ENCODE peak calls at places on chromosomes 13 and 19, in nine cellular contexts. One of them, this sample, is unnamed.
A peak's percentile ranks its signal among the peaks of the same experiment; 100 is the strongest.

GRCh38 chr13:24652346-24652745 is 27.9 kb upstream of the ATP12A start:
- DNase-seq in AG10803: no peak
- DNase-seq in A549: no peak
- DNase-seq in dorsolateral prefrontal cortex: no peak
- DNase-seq in left ventricle myocardium inferior: no peak
- DNase-seq in cardiac fibroblast: no peak
- DNase-seq in HCT116: no peak
- DNase-seq in tibial nerve: no peak
- DNase-seq in fibroblast of pulmonary artery: no peak
- DNase-seq in this sample: no peak

GRCh38 chr13:20106751-20107150 is 54.1 kb downstream of the GJA3 start:
- DNase-seq in cardiac fibroblast: no peak
- DNase-seq in left ventricle myocardium inferior: no peak
- DNase-seq in dorsolateral prefrontal cortex: no peak
- DNase-seq in AG10803: no peak
- DNase-seq in HCT116: no peak
- DNase-seq in tibial nerve: no peak
- DNase-seq in fibroblast of pulmonary artery: no peak
- DNase-seq in A549: no peak
- DNase-seq in this sample: no peak

GRCh38 chr13:73835138-73835721 is 299.0 kb downstream of the KLF12 start:
- DNase-seq in left ventricle myocardium inferior: no peak
- DNase-seq in dorsolateral prefrontal cortex: no peak
- DNase-seq in tibial nerve: no peak
- DNase-seq in A549: peak; percentile 28
- DNase-seq in fibroblast of pulmonary artery: peak; percentile 70
- DNase-seq in AG10803: peak; percentile 42
- DNase-seq in cardiac fibroblast: peak; percentile 62
- DNase-seq in HCT116: peak; percentile 22
- DNase-seq in this sample: no peak

GRCh38 chr19:19119325-19120237 is 18.7 kb downstream of the TMEM161A start:
- DNase-seq in left ventricle myocardium inferior: no peak
- DNase-seq in HCT116: no peak
- DNase-seq in A549: no peak
- DNase-seq in cardiac fibroblast: no peak
- DNase-seq in dorsolateral prefrontal cortex: no peak
- DNase-seq in tibial nerve: no peak
- DNase-seq in AG10803: no peak
- DNase-seq in fibroblast of pulmonary artery: no peak
- DNase-seq in this sample: no peak

GRCh38 chr13:101397742-101398141 is 18.6 kb downstream of the NALCN start:
- DNase-seq in AG10803: peak; percentile 73
- DNase-seq in left ventricle myocardium inferior: no peak
- DNase-seq in fibroblast of pulmonary artery: peak; percentile 38
- DNase-seq in A549: no peak
- DNase-seq in tibial nerve: no peak
- DNase-seq in HCT116: no peak
- DNase-seq in cardiac fibroblast: peak; percentile 8
- DNase-seq in dorsolateral prefrontal cortex: no peak
- DNase-seq in this sample: no peak

GRCh38 chr13:65808061-65808460 is 1422.1 kb downstream of the PCDH9 start:
- DNase-seq in A549: no peak
- DNase-seq in left ventricle myocardium inferior: no peak
- DNase-seq in tibial nerve: no peak
- DNase-seq in HCT116: no peak
- DNase-seq in AG10803: no peak
- DNase-seq in cardiac fibroblast: peak; percentile 29
- DNase-seq in fibroblast of pulmonary artery: peak; percentile 42
- DNase-seq in dorsolateral prefrontal cortex: no peak
- DNase-seq in this sample: no peak

GRCh38 chr19:36182612-36183454 is 30.6 kb upstream of the COX7A1 start:
- DNase-seq in AG10803: peak; percentile 25
- DNase-seq in HCT116: peak; percentile 45
- DNase-seq in A549: no peak
- DNase-seq in tibial nerve: no peak
- DNase-seq in left ventricle myocardium inferior: no peak
- DNase-seq in fibroblast of pulmonary artery: peak; percentile 11
- DNase-seq in cardiac fibroblast: peak; percentile 5
- DNase-seq in dorsolateral prefrontal cortex: no peak
- DNase-seq in this sample: no peak

GRCh38 chr13:22240716-22241115 is 569.8 kb downstream of the FGF9 start:
- DNase-seq in fibroblast of pulmonary artery: no peak
- DNase-seq in AG10803: peak; percentile 8
- DNase-seq in cardiac fibroblast: no peak
- DNase-seq in tibial nerve: no peak
- DNase-seq in dorsolateral prefrontal cortex: no peak
- DNase-seq in left ventricle myocardium inferior: no peak
- DNase-seq in HCT116: no peak
- DNase-seq in A549: no peak
- DNase-seq in this sample: no peak

GRCh38 chr19:33448159-33448516 is 73.5 kb downstream of the PEPD start:
- DNase-seq in AG10803: no peak
- DNase-seq in left ventricle myocardium inferior: peak; percentile 1
- DNase-seq in A549: no peak
- DNase-seq in cardiac fibroblast: no peak
- DNase-seq in fibroblast of pulmonary artery: no peak
- DNase-seq in dorsolateral prefrontal cortex: peak; percentile 31
- DNase-seq in HCT116: no peak
- DNase-seq in tibial nerve: no peak
- DNase-seq in this sample: peak; percentile 37

GRCh38 chr19:35720648-35721047 is 2.8 kb downstream of the KMT2B start:
- DNase-seq in AG10803: no peak
- DNase-seq in tibial nerve: no peak
- DNase-seq in cardiac fibroblast: no peak
- DNase-seq in dorsolateral prefrontal cortex: no peak
- DNase-seq in A549: no peak
- DNase-seq in left ventricle myocardium inferior: no peak
- DNase-seq in fibroblast of pulmonary artery: no peak
- DNase-seq in HCT116: no peak
- DNase-seq in this sample: no peak

GRCh38 chr19:23415561-23416191 is 20.4 kb upstream of the ZNF91 start:
- DNase-seq in AG10803: no peak
- DNase-seq in cardiac fibroblast: no peak
- DNase-seq in left ventricle myocardium inferior: peak; percentile 46
- DNase-seq in A549: no peak
- DNase-seq in HCT116: no peak
- DNase-seq in fibroblast of pulmonary artery: peak; percentile 4
- DNase-seq in dorsolateral prefrontal cortex: no peak
- DNase-seq in tibial nerve: no peak
- DNase-seq in this sample: peak; percentile 36

GRCh38 chr13:64078025-64078424 is 2662.4 kb upstream of the PCDH20 start:
- DNase-seq in left ventricle myocardium inferior: no peak
- DNase-seq in tibial nerve: no peak
- DNase-seq in dorsolateral prefrontal cortex: no peak
- DNase-seq in HCT116: no peak
- DNase-seq in cardiac fibroblast: no peak
- DNase-seq in A549: no peak
- DNase-seq in AG10803: no peak
- DNase-seq in fibroblast of pulmonary artery: no peak
- DNase-seq in this sample: no peak

GRCh38 chr19:30754162-30754561 is 382.0 kb downstream of the ZNF536 start:
- DNase-seq in AG10803: no peak
- DNase-seq in cardiac fibroblast: no peak
- DNase-seq in HCT116: no peak
- DNase-seq in fibroblast of pulmonary artery: no peak
- DNase-seq in tibial nerve: no peak
- DNase-seq in dorsolateral prefrontal cortex: no peak
- DNase-seq in left ventricle myocardium inferior: no peak
- DNase-seq in A549: no peak
- DNase-seq in this sample: no peak
- H3K4me3 ChIP-seq in AG10803: no peak overlapping the region
- H3K4me3 ChIP-seq in cardiac fibroblast: no peak overlapping the region
- H3K4me3 ChIP-seq in HCT116: no peak overlapping the region
- H3K4me3 ChIP-seq in fibroblast of pulmonary artery: no peak overlapping the region
- H3K4me3 ChIP-seq in tibial nerve: no peak overlapping the region
- H3K4me3 ChIP-seq in dorsolateral prefrontal cortex: no peak overlapping the region
- H3K4me3 ChIP-seq in left ventricle myocardium inferior: no peak overlapping the region
- H3K4me3 ChIP-seq in A549: no peak overlapping the region
- H3K4me3 ChIP-seq in this sample: no peak overlapping the region

DNA sequence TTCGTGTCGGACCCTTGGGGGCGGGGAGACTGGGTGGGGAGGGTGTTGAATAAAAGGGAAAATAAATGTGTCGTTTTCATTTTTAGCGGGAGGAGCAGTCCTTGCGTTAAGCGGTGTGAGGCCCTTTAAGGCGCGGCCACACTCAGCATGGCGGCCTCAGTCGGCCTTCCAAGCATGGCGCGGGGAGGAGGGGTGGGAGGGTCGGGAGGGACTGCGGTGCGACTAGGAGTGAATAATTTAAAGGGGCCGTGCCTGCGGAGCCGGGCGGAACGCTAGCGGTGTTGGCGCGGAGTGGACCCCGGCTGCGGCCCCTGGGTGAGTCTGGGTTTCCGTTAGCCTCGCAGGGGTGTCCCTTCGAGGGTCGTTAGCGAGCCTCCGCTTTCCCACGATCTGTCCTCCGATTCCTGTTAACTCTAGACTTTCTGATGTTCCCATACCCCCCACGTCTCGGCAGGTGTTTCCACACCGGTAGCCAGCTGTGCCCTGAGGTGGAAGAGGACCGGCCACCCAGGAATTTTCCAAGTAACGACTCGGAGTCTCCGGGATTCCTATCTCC is 1.5 kb upstream of the PNPLA6 start:
- DNase-seq in cardiac fibroblast: peak; percentile 92
- DNase-seq in tibial nerve: peak; percentile 74
- DNase-seq in AG10803: peak; percentile 86
- DNase-seq in dorsolateral prefrontal cortex: peak; percentile 85
- DNase-seq in left ventricle myocardium inferior: peak; percentile 88
- DNase-seq in A549: peak; percentile 86
- DNase-seq in fibroblast of pulmonary artery: peak; percentile 90
- DNase-seq in HCT116: peak; percentile 71
- DNase-seq in this sample: peak; percentile 90
- H3K4me3 ChIP-seq in cardiac fibroblast: peak overlapping the region; percentile 98
- H3K4me3 ChIP-seq in tibial nerve: peak overlapping the region; percentile 64
- H3K4me3 ChIP-seq in AG10803: peak overlapping the region; percentile 99
- H3K4me3 ChIP-seq in dorsolateral prefrontal cortex: peak overlapping the region; percentile 98
- H3K4me3 ChIP-seq in left ventricle myocardium inferior: peak overlapping the region; percentile 95
- H3K4me3 ChIP-seq in A549: peak overlapping the region; percentile 89
- H3K4me3 ChIP-seq in fibroblast of pulmonary artery: peak overlapping the region; percentile 93
- H3K4me3 ChIP-seq in HCT116: peak overlapping the region; percentile 95
- H3K4me3 ChIP-seq in this sample: peak overlapping the region; percentile 81

GRCh38 chr13:92807343-92807742 is 419.3 kb upstream of the GPC6 start:
- DNase-seq in dorsolateral prefrontal cortex: no peak
- DNase-seq in AG10803: peak; percentile 31
- DNase-seq in fibroblast of pulmonary artery: peak; percentile 48
- DNase-seq in tibial nerve: no peak
- DNase-seq in A549: no peak
- DNase-seq in left ventricle myocardium inferior: no peak
- DNase-seq in HCT116: no peak
- DNase-seq in cardiac fibroblast: peak; percentile 55
- DNase-seq in this sample: no peak

GRCh38 chr13:92808007-92808406 is 418.6 kb upstream of the GPC6 start:
- DNase-seq in AG10803: no peak
- DNase-seq in A549: no peak
- DNase-seq in dorsolateral prefrontal cortex: no peak
- DNase-seq in tibial nerve: no peak
- DNase-seq in HCT116: no peak
- DNase-seq in left ventricle myocardium inferior: no peak
- DNase-seq in fibroblast of pulmonary artery: no peak
- DNase-seq in cardiac fibroblast: no peak
- DNase-seq in this sample: no peak

GRCh38 chr13:92804926-92805325 is 421.7 kb upstream of the GPC6 start:
- DNase-seq in fibroblast of pulmonary artery: no peak
- DNase-seq in dorsolateral prefrontal cortex: no peak
- DNase-seq in left ventricle myocardium inferior: no peak
- DNase-seq in AG10803: peak; percentile 15
- DNase-seq in HCT116: no peak
- DNase-seq in cardiac fibroblast: no peak
- DNase-seq in tibial nerve: no peak
- DNase-seq in A549: no peak
- DNase-seq in this sample: no peak

GRCh38 chr13:92805766-92806165 is 420.8 kb upstream of the GPC6 start:
- DNase-seq in tibial nerve: no peak
- DNase-seq in dorsolateral prefrontal cortex: no peak
- DNase-seq in fibroblast of pulmonary artery: no peak
- DNase-seq in A549: no peak
- DNase-seq in HCT116: no peak
- DNase-seq in AG10803: no peak
- DNase-seq in cardiac fibroblast: no peak
- DNase-seq in left ventricle myocardium inferior: no peak
- DNase-seq in this sample: no peak

DNA sequence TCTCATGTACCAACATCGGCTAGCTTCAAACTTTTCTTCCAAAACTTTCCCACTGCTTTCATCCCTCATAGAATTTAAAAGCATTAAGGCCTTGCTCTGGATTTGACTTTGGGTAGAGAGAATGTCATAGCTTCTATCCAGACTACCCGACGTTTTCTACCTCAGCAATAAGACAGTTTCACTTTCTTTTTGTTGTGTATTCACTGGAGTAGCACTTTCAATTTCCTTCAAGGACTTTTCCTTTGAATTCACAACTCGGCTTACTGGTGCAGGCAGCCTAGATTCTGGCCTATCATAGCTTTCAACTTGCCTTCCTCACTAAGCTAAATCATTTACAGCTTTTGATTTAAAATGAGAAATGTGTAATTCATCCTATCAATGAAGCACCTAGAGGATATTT is 420.4 kb upstream of the GPC6 start:
- DNase-seq in left ventricle myocardium inferior: no peak
- DNase-seq in A549: no peak
- DNase-seq in HCT116: no peak
- DNase-seq in cardiac fibroblast: no peak
- DNase-seq in tibial nerve: no peak
- DNase-seq in AG10803: peak; percentile 15
- DNase-seq in dorsolateral prefrontal cortex: no peak
- DNase-seq in fibroblast of pulmonary artery: peak; percentile 10
- DNase-seq in this sample: no peak
- H3K4me3 ChIP-seq in left ventricle myocardium inferior: peak overlapping the region; percentile 53
- H3K4me3 ChIP-seq in A549: peak overlapping the region; percentile 23
- H3K4me3 ChIP-seq in HCT116: no peak overlapping the region
- H3K4me3 ChIP-seq in cardiac fibroblast: no peak overlapping the region
- H3K4me3 ChIP-seq in tibial nerve: no peak overlapping the region
- H3K4me3 ChIP-seq in AG10803: peak overlapping the region; percentile 49
- H3K4me3 ChIP-seq in dorsolateral prefrontal cortex: no peak overlapping the region
- H3K4me3 ChIP-seq in fibroblast of pulmonary artery: peak overlapping the region; percentile 34
- H3K4me3 ChIP-seq in this sample: peak overlapping the region; percentile 46

GRCh38 chr13:67135356-67135755 is 94.8 kb downstream of the PCDH9 start:
- DNase-seq in HCT116: no peak
- DNase-seq in dorsolateral prefrontal cortex: no peak
- DNase-seq in cardiac fibroblast: no peak
- DNase-seq in AG10803: no peak
- DNase-seq in fibroblast of pulmonary artery: no peak
- DNase-seq in A549: no peak
- DNase-seq in left ventricle myocardium inferior: no peak
- DNase-seq in tibial nerve: no peak
- DNase-seq in this sample: no peak

GRCh38 chr13:67136157-67136556 is 94.0 kb downstream of the PCDH9 start:
- DNase-seq in left ventricle myocardium inferior: no peak
- DNase-seq in tibial nerve: no peak
- DNase-seq in fibroblast of pulmonary artery: peak; percentile 42
- DNase-seq in AG10803: no peak
- DNase-seq in HCT116: no peak
- DNase-seq in cardiac fibroblast: peak; percentile 36
- DNase-seq in A549: no peak
- DNase-seq in dorsolateral prefrontal cortex: no peak
- DNase-seq in this sample: no peak

GRCh38 chr13:67133476-67133875 is 96.7 kb downstream of the PCDH9 start:
- DNase-seq in fibroblast of pulmonary artery: peak; percentile 30
- DNase-seq in left ventricle myocardium inferior: no peak
- DNase-seq in HCT116: no peak
- DNase-seq in A549: no peak
- DNase-seq in tibial nerve: no peak
- DNase-seq in cardiac fibroblast: peak; percentile 36
- DNase-seq in AG10803: no peak
- DNase-seq in dorsolateral prefrontal cortex: no peak
- DNase-seq in this sample: no peak

GRCh38 chr13:67137044-67137735 is 92.9 kb downstream of the PCDH9 start:
- DNase-seq in dorsolateral prefrontal cortex: no peak
- DNase-seq in tibial nerve: no peak
- DNase-seq in AG10803: no peak
- DNase-seq in A549: no peak
- DNase-seq in fibroblast of pulmonary artery: peak; percentile 54
- DNase-seq in HCT116: no peak
- DNase-seq in cardiac fibroblast: peak; percentile 45
- DNase-seq in left ventricle myocardium inferior: no peak
- DNase-seq in this sample: no peak

GRCh38 chr13:67134322-67135129 is 95.6 kb downstream of the PCDH9 start:
- DNase-seq in fibroblast of pulmonary artery: peak; percentile 30
- DNase-seq in left ventricle myocardium inferior: no peak
- DNase-seq in AG10803: no peak
- DNase-seq in A549: no peak
- DNase-seq in tibial nerve: no peak
- DNase-seq in HCT116: no peak
- DNase-seq in cardiac fibroblast: peak; percentile 33
- DNase-seq in dorsolateral prefrontal cortex: no peak
- DNase-seq in this sample: no peak
- H3K4me3 ChIP-seq in fibroblast of pulmonary artery: peak overlapping the region; percentile 35
- H3K4me3 ChIP-seq in left ventricle myocardium inferior: peak overlapping the region; percentile 52
- H3K4me3 ChIP-seq in AG10803: peak overlapping the region; percentile 36
- H3K4me3 ChIP-seq in A549: peak overlapping the region; percentile 29
- H3K4me3 ChIP-seq in tibial nerve: peak overlapping the region; percentile 0
- H3K4me3 ChIP-seq in HCT116: no peak overlapping the region
- H3K4me3 ChIP-seq in cardiac fibroblast: no peak overlapping the region
- H3K4me3 ChIP-seq in dorsolateral prefrontal cortex: peak overlapping the region; percentile 30
- H3K4me3 ChIP-seq in this sample: peak overlapping the region; percentile 36

This sample was measured in heart left ventricle.